ENCODE peak calls at places on chromosome 19, in eight cellular contexts. M is colonic mucosa; Y is right lobe of liver; S is mammary epithelial cell; Q is tibial nerve; L is right cardiac atrium; B is IMR-90; K is CD8-positive, alpha-beta T cell. Z is an unnamed sample. For H3K4me1, the result is how much of the 10 kb centered on the place peaks cover.

GRCh38 chr19:54431255-54431838 is 16.1 kb downstream of the TTYH1 start:
- DNase-seq in K (no peak), Q (no peak), Y (peak), S (peak), B (peak), L (peak), M (no peak), Z (no peak)

GRCh38 chr19:49690656-49691242 is at the start of gene CPT1C:
- DNase-seq in S (no peak), M (peak), L (peak), K (peak), Q (peak), Y (no peak), B (peak), Z (peak)

GRCh38 chr19:1189419-1189818 is 15.4 kb upstream of the SBNO2 start:
- DNase-seq in Y (no peak), L (no peak), S (peak), M (no peak), B (peak), Q (no peak), K (peak), Z (no peak)

GRCh38 chr19:1026189-1027019 is at the start of gene CNN2:
- DNase-seq in Y (peak), M (peak), B (peak), L (peak), S (peak), Q (peak), K (peak), Z (no peak)

GRCh38 chr19:53847555-53847954 is 20.1 kb upstream of the MYADM start:
- DNase-seq in Q (no peak), B (no peak), S (no peak), L (no peak), Y (no peak), K (no peak), M (no peak), Z (no peak)

GRCh38 chr19:21838646-21839045 is 2.7 kb upstream of the ZNF43 start:
- DNase-seq in Y (no peak), Q (no peak), L (no peak), K (no peak), M (no peak), S (no peak), B (peak), Z (no peak)

GRCh38 chr19:51664131-51664530 is 17.5 kb upstream of the SIGLEC14 start:
- DNase-seq in B (no peak), Y (no peak), Q (no peak), L (no peak), K (no peak), S (no peak), M (no peak), Z (no peak)

GRCh38 chr19:50723069-50723468 is at the start of gene CLEC11A:
- DNase-seq in Q (no peak), S (no peak), L (peak), Y (no peak), M (peak), K (no peak), B (peak), Z (no peak)

GRCh38 chr19:14814982-14815381 is 20.0 kb downstream of the OR7A5 start:
- DNase-seq in L (no peak), M (no peak), S (no peak), B (no peak), Q (no peak), K (no peak), Y (no peak), Z (no peak)

GRCh38 chr19:29247051-29247450 is 34.1 kb upstream of the UQCRFS1 start:
- DNase-seq in Y (no peak), B (no peak), S (no peak), M (no peak), Q (no peak), L (no peak), K (no peak), Z (no peak)

GRCh38 chr19:13012690-13013608 is 17.7 kb downstream of the NFIX start:
- DNase-seq in Q (peak), S (peak), B (peak), M (peak), K (no peak), L (peak), Y (no peak), Z (peak)

DNA sequence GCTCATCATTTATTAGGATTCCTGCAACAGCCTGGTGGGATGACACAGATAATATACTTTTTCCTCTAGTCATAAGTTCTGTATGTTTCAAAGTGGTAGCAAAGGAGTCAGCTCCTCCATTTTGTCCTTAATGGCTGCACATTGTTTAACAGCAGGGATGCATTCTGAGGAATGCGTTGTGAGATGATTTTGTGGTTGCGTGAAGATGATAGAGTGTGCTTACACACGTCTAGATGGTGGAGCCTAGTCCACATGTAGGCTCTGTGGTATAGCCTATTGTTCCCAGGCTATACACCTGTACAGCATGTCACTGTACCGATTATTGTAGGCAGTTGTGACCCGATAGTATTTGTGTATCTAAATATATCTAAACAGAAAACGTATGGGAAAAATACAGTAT is 4.6 kb downstream of the SMARCA4 start:
- DNase-seq in Q (no peak), K (no peak), L (no peak), S (no peak), B (no peak), M (no peak), Y (no peak), Z (no peak)
- H3K4me1 ChIP-seq in Q (under half), K (under half), L (under half), S (under half), B (under half), M (under half), Y (under half), Z (under half)

GRCh38 chr19:16446108-16447014 is 25.4 kb downstream of the EPS15L1 start:
- DNase-seq in M (no peak), L (peak), Y (no peak), B (peak), Q (no peak), S (no peak), K (no peak), Z (no peak)
- H3K27ac ChIP-seq in M (no peak), L (peak), Y (peak), B (peak), Q (peak), S (no peak), K (no peak), Z (peak)

DNA sequence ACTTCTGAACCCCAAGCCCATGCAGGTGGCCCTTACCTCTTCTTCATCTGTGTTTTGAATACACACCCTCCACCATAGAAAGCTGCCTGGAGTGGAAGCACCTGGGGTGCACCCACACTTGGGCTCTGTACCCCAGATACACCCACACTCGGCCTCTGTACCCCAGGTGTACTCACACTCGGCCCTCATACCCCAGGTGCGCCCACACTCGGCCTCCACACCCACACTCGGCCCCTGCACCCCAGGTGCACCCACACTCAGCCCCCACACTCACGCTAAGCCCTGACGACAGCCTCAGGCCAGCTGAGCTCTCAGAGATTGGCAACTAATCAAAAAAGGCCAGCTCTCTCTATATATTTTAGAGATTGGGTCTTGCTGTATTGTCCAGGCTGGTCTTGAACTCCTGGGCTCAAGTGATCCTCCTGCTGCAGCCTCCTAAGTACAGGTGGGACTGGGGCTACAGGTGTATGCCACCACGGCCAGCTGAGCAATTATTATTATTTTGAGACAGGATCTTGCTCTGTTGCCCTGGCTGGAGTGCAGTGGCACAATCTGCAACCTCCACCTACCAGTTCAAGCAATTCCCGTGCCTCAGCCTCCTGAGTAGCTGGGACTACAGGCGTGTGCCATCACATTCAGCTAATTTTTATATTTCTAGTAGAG is 68.9 kb downstream of the PEX11G start:
- DNase-seq in M (no peak), Q (no peak), L (no peak), S (no peak), Y (no peak), K (no peak), B (no peak), Z (no peak)
- H3K4me1 ChIP-seq in M (under half), Q (under half), L (under half), S (under half), Y (under half), K (under half), B (under half), Z (under half)

DNA sequence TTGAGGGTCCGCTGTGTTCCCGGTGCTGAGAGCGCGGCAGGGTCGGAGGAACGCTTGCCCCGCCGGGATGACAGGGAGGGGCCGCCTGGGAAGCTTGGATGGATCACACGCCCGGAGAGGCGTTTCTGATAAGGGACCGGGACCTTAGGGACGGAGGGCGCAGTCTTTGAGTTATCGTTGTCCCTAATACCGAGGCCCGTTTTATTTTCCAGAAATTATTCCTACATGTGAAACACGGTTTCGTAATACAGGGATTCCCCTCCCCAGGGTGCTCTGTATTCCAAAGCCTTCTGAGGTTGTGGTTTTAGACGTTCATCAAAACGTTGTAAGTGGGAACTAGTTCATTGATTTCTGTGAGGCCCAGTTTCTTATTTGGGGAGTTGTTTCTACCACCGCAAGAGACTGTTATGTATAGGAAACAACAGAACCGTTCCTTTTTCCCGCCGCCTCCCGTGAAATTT is 744 bp downstream of the PDCD5 start:
- DNase-seq in M (peak), Q (no peak), Y (peak), B (peak), S (peak), L (peak), K (no peak), Z (peak)
- H3K27ac ChIP-seq in M (peak), Q (peak), Y (peak), B (peak), S (peak), L (peak), K (peak), Z (peak)

GRCh38 chr19:5954293-5954692 is 23.6 kb downstream of the RANBP3 start:
- DNase-seq in Y (no peak), K (no peak), L (no peak), M (no peak), S (no peak), Q (no peak), B (peak), Z (no peak)
- H3K4me1 ChIP-seq in Y (half or more), K (half or more), L (under half), M (under half), S (under half), Q (half or more), B (under half), Z (half or more)

GRCh38 chr19:55432355-55432959 is 10.6 kb downstream of the SHISA7 start:
- DNase-seq in S (no peak), Q (no peak), B (no peak), L (no peak), Y (no peak), K (no peak), M (no peak), Z (no peak)
- H3K27ac ChIP-seq in S (no peak), Q (no peak), B (no peak), L (no peak), Y (no peak), K (no peak), M (no peak), Z (no peak)

GRCh38 chr19:40603719-40604646 is 2.8 kb downstream of the LTBP4 start:
- DNase-seq in K (peak), S (peak), M (peak), L (peak), Q (peak), B (peak), Y (peak), Z (peak)

GRCh38 chr19:40605201-40605971 is 4.2 kb downstream of the LTBP4 start:
- DNase-seq in L (peak), S (peak), Q (peak), K (peak), Y (peak), B (peak), M (peak), Z (peak)

GRCh38 chr19:40607311-40607871 is 6.2 kb downstream of the LTBP4 start:
- DNase-seq in M (peak), K (no peak), S (no peak), B (no peak), L (peak), Y (no peak), Q (no peak), Z (no peak)

GRCh38 chr19:40603071-40603718 is 2.0 kb downstream of the LTBP4 start:
- DNase-seq in Q (no peak), Y (no peak), K (no peak), S (peak), L (peak), M (peak), B (peak), Z (no peak)

DNA sequence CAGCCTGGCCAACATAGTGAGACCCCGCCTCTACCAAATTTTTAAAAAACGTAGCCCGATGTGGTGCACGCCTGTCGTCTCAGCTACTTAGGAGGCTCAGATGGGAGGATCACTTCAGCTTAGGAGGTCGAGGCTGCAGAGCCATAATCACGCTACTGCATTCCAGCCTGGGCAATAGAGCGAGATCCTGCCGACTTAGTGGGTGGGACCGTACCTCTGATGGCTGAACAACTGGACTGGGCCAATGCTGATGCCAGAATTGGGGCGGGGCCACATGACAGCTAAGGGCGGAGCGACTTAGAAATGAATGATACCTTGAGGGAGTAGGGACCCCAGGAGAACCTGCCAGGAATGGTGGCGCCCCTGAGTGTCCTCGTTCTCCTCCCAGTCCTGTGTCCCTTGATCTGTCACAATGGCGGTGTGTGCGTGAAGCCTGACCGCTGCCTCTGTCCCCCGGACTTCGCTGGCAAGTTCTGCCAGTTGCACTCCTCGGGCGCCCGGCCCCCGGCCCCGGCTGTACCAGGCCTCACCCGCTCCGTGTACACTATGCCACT is 3.6 kb downstream of the LTBP4 start:
- DNase-seq in Y (no peak), B (no peak), K (no peak), L (peak), S (peak), M (peak), Q (no peak), Z (no peak)
- H3K4me1 ChIP-seq in Y (under half), B (under half), K (half or more), L (under half), S (half or more), M (under half), Q (half or more), Z (under half)

DNA sequence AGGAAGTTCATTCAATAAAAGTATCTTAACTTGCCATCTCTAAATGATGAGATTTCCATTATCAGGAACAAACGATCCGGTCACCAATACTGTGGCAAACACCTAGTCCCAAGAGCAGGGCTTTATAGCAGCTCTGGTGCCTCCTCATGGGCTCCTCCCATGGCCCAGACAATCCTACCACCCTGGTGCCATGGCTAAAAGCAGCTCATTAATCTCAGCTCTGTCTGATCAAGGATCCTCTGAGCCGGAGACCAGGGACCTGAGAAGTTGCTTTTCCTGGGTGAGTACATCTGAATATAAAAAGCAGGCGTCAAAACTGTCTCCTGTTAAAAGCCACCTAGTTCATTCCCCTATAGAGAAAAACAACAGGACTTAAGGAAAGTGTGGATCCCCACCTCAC is 30.4 kb downstream of the TSHZ3 start:
- DNase-seq in S (no peak), Q (no peak), B (no peak), M (no peak), L (no peak), Y (no peak), K (no peak), Z (no peak)
- H3K27ac ChIP-seq in S (no peak), Q (no peak), B (no peak), M (no peak), L (no peak), Y (no peak), K (no peak), Z (no peak)

Z was measured in gastrocnemius medialis.